ENCODE peak calls at places on chromosomes 4 and X, in six cellular contexts. A is mucosa of descending colon, T is GM23248, Q is AG04450, G is astrocyte of the cerebellum, Y is left ventricle myocardium inferior. R is an unnamed sample.

GRCh38 chrX:47634871-47635575 is 5.3 kb upstream of the CFP start:
- DNase-seq in Q (no peak), A (no peak), T (no peak), G (no peak), Y (no peak), R (no peak)

GRCh38 chr4:15649914-15650545 is 5.1 kb downstream of the FBXL5 start:
- DNase-seq in Y (no peak), A (no peak), T (peak; percentile 70), G (no peak), Q (no peak), R (peak; percentile 89)

GRCh38 chr4:103079621-103080020 is 3.1 kb upstream of the SLC9B2 start:
- DNase-seq in Y (no peak), Q (no peak), G (no peak), T (no peak), A (no peak), R (no peak)

GRCh38 chr4:157043131-157043530 is 32.8 kb upstream of the GLRB start:
- DNase-seq in Q (peak; percentile 6), G (peak; percentile 32), Y (no peak), A (no peak), T (peak; percentile 38), R (no peak)

GRCh38 chr4:109094061-109094460 is 208.4 kb downstream of the COL25A1 start:
- DNase-seq in Q (no peak), T (peak; percentile 14), G (no peak), Y (no peak), A (no peak), R (no peak)

GRCh38 chrX:154890990-154891639 is 5.0 kb downstream of the F8A1 start:
- DNase-seq in Y (no peak), G (no peak), T (no peak), A (no peak), Q (no peak), R (no peak)

GRCh38 chr4:139540637-139541036 is 15.4 kb downstream of the SETD7 start:
- DNase-seq in Q (no peak), T (peak; percentile 63), A (no peak), G (no peak), Y (no peak), R (no peak)

GRCh38 chr4:37748546-37748945 is 62.4 kb upstream of the RELL1 start:
- DNase-seq in A (no peak), T (no peak), Y (no peak), Q (no peak), G (no peak), R (no peak)

GRCh38 chr4:152257601-152258066 is 278.3 kb downstream of the FBXW7 start:
- DNase-seq in A (no peak), G (no peak), Y (no peak), T (peak; percentile 68), Q (no peak), R (no peak)

GRCh38 chr4:106062452-106062875 is 167.2 kb downstream of the NPNT start:
- DNase-seq in A (no peak), T (peak; percentile 41), Q (peak; percentile 41), G (peak; percentile 83), Y (no peak), R (no peak)

GRCh38 chr4:107682306-107682705 is 37.7 kb downstream of the PAPSS1 start:
- DNase-seq in Y (no peak), G (no peak), T (no peak), A (no peak), Q (no peak), R (no peak)

GRCh38 chr4:40702800-40703151 is 47.0 kb upstream of the NSUN7 start:
- DNase-seq in Y (no peak), A (no peak), G (no peak), Q (no peak), T (no peak), R (no peak)

GRCh38 chr4:98275129-98275528 is 13.9 kb downstream of the RAP1GDS1 start:
- DNase-seq in A (no peak), Y (no peak), G (no peak), T (no peak), Q (no peak), R (no peak)

GRCh38 chr4:169263791-169264392 is 6.9 kb downstream of the SH3RF1 start:
- DNase-seq in G (no peak), Y (peak; percentile 46), A (peak; percentile 71), T (no peak), Q (no peak), R (no peak)

GRCh38 chrX:71621644-71622346 is 3.5 kb upstream of the CXCR3 start:
- DNase-seq in A (peak; percentile 43), Y (no peak), G (no peak), Q (no peak), T (peak; percentile 56), R (no peak)

GRCh38 chr4:183300070-183300469 is 20.0 kb downstream of the CLDN22 start:
- DNase-seq in T (peak; percentile 15), G (peak; percentile 2), Y (no peak), A (no peak), Q (peak; percentile 27), R (no peak)

GRCh38 chr4:27397886-27398285 is 537.2 kb downstream of the STIM2 start:
- DNase-seq in T (peak; percentile 87), A (no peak), Q (no peak), G (peak; percentile 51), Y (no peak), R (no peak)

GRCh38 chr4:71974681-71975080 is 57.1 kb upstream of the NPFFR2 start:
- DNase-seq in Y (no peak), A (no peak), G (peak; percentile 60), T (peak; percentile 27), Q (no peak), R (no peak)

GRCh38 chr4:79331126-79331876 is 5.4 kb upstream of the NAA11 start:
- DNase-seq in Q (no peak), A (no peak), G (no peak), Y (no peak), T (no peak), R (no peak)

GRCh38 chrX:18769812-18770573 is 62.5 kb downstream of the PPEF1 start:
- DNase-seq in Y (no peak), G (no peak), A (no peak), Q (no peak), T (no peak), R (no peak)

GRCh38 chrX:38260231-38260630 is 39.6 kb upstream of the SRPX start:
- DNase-seq in Y (no peak), T (peak; percentile 30), A (no peak), G (no peak), Q (no peak), R (peak; percentile 68)

GRCh38 chrX:32673193-32673592 is 538.2 kb downstream of the DMD start:
- DNase-seq in G (no peak), T (no peak), Y (no peak), A (no peak), Q (no peak), R (peak; percentile 60)

GRCh38 chr4:112378858-112379257 is 81.7 kb downstream of the ALPK1 start:
- DNase-seq in G (no peak), Q (no peak), A (no peak), T (peak; percentile 37), Y (no peak), R (no peak)
- H3K4me3 ChIP-seq in G (no peak overlapping the region), Q (no peak overlapping the region), A (no peak overlapping the region), T (no peak overlapping the region), Y (no peak overlapping the region), R (no peak overlapping the region)

DNA sequence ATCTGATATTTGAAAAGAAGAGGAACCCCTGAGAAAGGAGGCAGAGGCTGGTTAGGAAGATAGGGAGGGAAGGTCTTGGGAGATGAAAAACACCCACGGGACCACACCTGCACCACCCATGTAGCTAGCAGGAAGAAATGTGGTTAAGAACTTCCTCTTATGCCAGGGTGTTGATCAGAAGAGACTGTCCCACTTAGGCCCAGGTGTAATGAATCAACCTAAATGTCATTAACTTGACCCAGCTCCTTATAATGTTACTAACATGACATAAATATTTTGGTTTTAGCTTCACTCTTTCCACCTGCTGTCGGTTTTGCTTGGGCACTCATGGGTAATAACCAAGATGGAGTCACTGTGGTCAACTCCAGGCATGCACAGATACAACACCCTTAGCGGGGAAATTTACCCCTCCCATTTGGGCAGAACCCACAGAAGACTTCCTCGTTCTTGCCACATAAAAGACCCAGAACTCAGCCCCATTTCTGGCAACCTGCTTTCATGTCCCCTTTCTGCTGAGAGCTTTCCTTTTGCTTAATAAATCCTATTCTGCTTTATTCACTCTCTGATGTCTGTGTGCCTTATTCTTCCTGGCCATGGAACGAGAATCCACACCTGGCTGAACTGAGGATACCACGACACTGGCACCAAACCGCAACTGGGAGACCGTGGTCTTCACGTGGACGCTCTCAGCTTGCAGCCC is 46.8 kb downstream of the ZNF141 start:
- DNase-seq in Q (no peak), A (no peak), T (no peak), Y (no peak), G (no peak), R (peak; percentile 62)
- H3K4me3 ChIP-seq in Q (no peak overlapping the region), A (no peak overlapping the region), T (no peak overlapping the region), Y (no peak overlapping the region), G (no peak overlapping the region), R (no peak overlapping the region)

GRCh38 chrX:44698328-44698727 is 145.5 kb upstream of the DUSP21 start:
- DNase-seq in Y (no peak), Q (no peak), A (no peak), T (no peak), G (no peak), R (no peak)
- H3K4me3 ChIP-seq in Y (no peak overlapping the region), Q (no peak overlapping the region), A (no peak overlapping the region), T (no peak overlapping the region), G (no peak overlapping the region), R (no peak overlapping the region)

GRCh38 chr4:84938316-84938715 is 28.2 kb downstream of the WDFY3 start:
- DNase-seq in G (peak; percentile 76), A (no peak), Q (peak; percentile 20), Y (no peak), T (peak; percentile 83), R (no peak)
- H3K4me3 ChIP-seq in G (no peak overlapping the region), A (no peak overlapping the region), Q (no peak overlapping the region), Y (no peak overlapping the region), T (peak overlapping the region; percentile 52), R (no peak overlapping the region)

GRCh38 chrX:136636121-136636520 is 11.8 kb upstream of the CD40LG start:
- DNase-seq in Y (no peak), T (no peak), A (no peak), Q (no peak), G (no peak), R (no peak)
- H3K4me3 ChIP-seq in Y (no peak overlapping the region), T (no peak overlapping the region), A (no peak overlapping the region), Q (no peak overlapping the region), G (no peak overlapping the region), R (no peak overlapping the region)

GRCh38 chr4:54317690-54318089 is 88.6 kb downstream of the PDGFRA start:
- DNase-seq in Q (no peak), G (no peak), T (no peak), A (no peak), Y (no peak), R (no peak)

GRCh38 chr4:54316139-54316538 is 87.0 kb downstream of the PDGFRA start:
- DNase-seq in Y (no peak), Q (no peak), T (no peak), A (no peak), G (no peak), R (no peak)

GRCh38 chr4:54318904-54319303 is 89.8 kb downstream of the PDGFRA start:
- DNase-seq in T (peak; percentile 75), Q (peak; percentile 11), G (peak; percentile 31), A (no peak), Y (no peak), R (peak; percentile 82)

GRCh38 chr4:54320826-54321320 is 91.8 kb downstream of the PDGFRA start:
- DNase-seq in T (no peak), Q (no peak), A (no peak), G (no peak), Y (no peak), R (no peak)

GRCh38 chr4:54315561-54315960 is 86.5 kb downstream of the PDGFRA start:
- DNase-seq in T (no peak), G (no peak), Y (no peak), Q (no peak), A (no peak), R (peak; percentile 86)
- H3K4me3 ChIP-seq in T (no peak overlapping the region), G (no peak overlapping the region), Y (no peak overlapping the region), Q (no peak overlapping the region), A (no peak overlapping the region), R (no peak overlapping the region)